ENCODE peak calls at places on chromosome 5, in seven cellular contexts. One of them, this sample, is unnamed.

GRCh38 chr5:107936532-107936931 is 265.8 kb upstream of the EFNA5 start:
- DNase-seq in heart right ventricle: no peak
- DNase-seq in NAMALWA: no peak
- DNase-seq in left cardiac atrium: no peak
- DNase-seq in A549: no peak
- DNase-seq in AG10803: no peak
- DNase-seq in chondrocyte: no peak
- DNase-seq in this sample: no peak

GRCh38 chr5:123916331-123917121 is 404.5 kb downstream of the CSNK1G3 start:
- DNase-seq in heart right ventricle: no peak
- DNase-seq in NAMALWA: no peak
- DNase-seq in left cardiac atrium: no peak
- DNase-seq in A549: no peak
- DNase-seq in AG10803: peak; percentile 95
- DNase-seq in chondrocyte: no peak
- DNase-seq in this sample: no peak

GRCh38 chr5:53996008-53996407 is 314.4 kb downstream of the ARL15 start:
- DNase-seq in heart right ventricle: no peak
- DNase-seq in NAMALWA: no peak
- DNase-seq in left cardiac atrium: no peak
- DNase-seq in A549: no peak
- DNase-seq in AG10803: no peak
- DNase-seq in chondrocyte: no peak
- DNase-seq in this sample: no peak

GRCh38 chr5:179373101-179373934 is 28.1 kb upstream of the ADAMTS2 start:
- DNase-seq in heart right ventricle: no peak
- DNase-seq in NAMALWA: no peak
- DNase-seq in left cardiac atrium: no peak
- DNase-seq in A549: no peak
- DNase-seq in AG10803: no peak
- DNase-seq in chondrocyte: peak; percentile 77
- DNase-seq in this sample: peak; percentile 40

GRCh38 chr5:38426986-38427950 is 129.2 kb downstream of the LIFR start:
- DNase-seq in heart right ventricle: no peak
- DNase-seq in NAMALWA: no peak
- DNase-seq in left cardiac atrium: no peak
- DNase-seq in A549: no peak
- DNase-seq in AG10803: no peak
- DNase-seq in chondrocyte: no peak
- DNase-seq in this sample: no peak

GRCh38 chr5:177356756-177357458 is 817 bp upstream of the RGS14 start:
- DNase-seq in heart right ventricle: no peak
- DNase-seq in NAMALWA: peak; percentile 60
- DNase-seq in left cardiac atrium: no peak
- DNase-seq in A549: no peak
- DNase-seq in AG10803: no peak
- DNase-seq in chondrocyte: no peak
- DNase-seq in this sample: peak; percentile 41

GRCh38 chr5:170623576-170624181 is 119.9 kb downstream of the KCNIP1 start:
- DNase-seq in heart right ventricle: no peak
- DNase-seq in NAMALWA: peak; percentile 45
- DNase-seq in left cardiac atrium: peak; percentile 38
- DNase-seq in A549: peak; percentile 78
- DNase-seq in AG10803: peak; percentile 61
- DNase-seq in chondrocyte: peak; percentile 63
- DNase-seq in this sample: peak; percentile 79

GRCh38 chr5:88262116-88262515 is 6.5 kb downstream of the TMEM161B start:
- DNase-seq in heart right ventricle: no peak
- DNase-seq in NAMALWA: no peak
- DNase-seq in left cardiac atrium: no peak
- DNase-seq in A549: no peak
- DNase-seq in AG10803: peak; percentile 29
- DNase-seq in chondrocyte: no peak
- DNase-seq in this sample: no peak